ENCODE peak calls at places on chromosomes 11 and 22, in seven cellular contexts. One of them, this sample, is unnamed.

GRCh38 chr11:68843703-68844312 is 2.1 kb upstream of the CPT1A start:
- DNase-seq in iPS-NIHi11: peak
- DNase-seq in fibroblast of lung: peak
- DNase-seq in NT2/D1: no peak
- DNase-seq in fibroblast of the aortic adventitia: no peak
- DNase-seq in SHP77 treated with DMSO at 0.1 percent for 48 hours: peak
- DNase-seq in activated T-cell treated with anti-CD3 and anti-CD28 coated beads for 1 hour: peak
- DNase-seq in this sample: peak

GRCh38 chr11:111531156-111531555 is 9.4 kb upstream of the LAYN start:
- DNase-seq in activated T-cell treated with anti-CD3 and anti-CD28 coated beads for 1 hour: no peak
- DNase-seq in NT2/D1: no peak
- DNase-seq in iPS-NIHi11: no peak
- DNase-seq in SHP77 treated with DMSO at 0.1 percent for 48 hours: no peak
- DNase-seq in fibroblast of the aortic adventitia: peak
- DNase-seq in fibroblast of lung: no peak
- DNase-seq in this sample: no peak

GRCh38 chr11:33919645-33920044 is 27.8 kb upstream of the LMO2 start:
- DNase-seq in activated T-cell treated with anti-CD3 and anti-CD28 coated beads for 1 hour: no peak
- DNase-seq in fibroblast of lung: no peak
- DNase-seq in NT2/D1: no peak
- DNase-seq in SHP77 treated with DMSO at 0.1 percent for 48 hours: no peak
- DNase-seq in fibroblast of the aortic adventitia: no peak
- DNase-seq in iPS-NIHi11: no peak
- DNase-seq in this sample: no peak

GRCh38 chr11:17581036-17581731 is 34.1 kb downstream of the OTOG start:
- DNase-seq in activated T-cell treated with anti-CD3 and anti-CD28 coated beads for 1 hour: no peak
- DNase-seq in NT2/D1: no peak
- DNase-seq in fibroblast of lung: no peak
- DNase-seq in SHP77 treated with DMSO at 0.1 percent for 48 hours: no peak
- DNase-seq in fibroblast of the aortic adventitia: no peak
- DNase-seq in iPS-NIHi11: no peak
- DNase-seq in this sample: no peak

GRCh38 chr11:84105148-84105547 is 819.0 kb upstream of the CCDC90B start:
- DNase-seq in NT2/D1: no peak
- DNase-seq in iPS-NIHi11: no peak
- DNase-seq in activated T-cell treated with anti-CD3 and anti-CD28 coated beads for 1 hour: no peak
- DNase-seq in fibroblast of the aortic adventitia: no peak
- DNase-seq in fibroblast of lung: no peak
- DNase-seq in SHP77 treated with DMSO at 0.1 percent for 48 hours: no peak
- DNase-seq in this sample: no peak

GRCh38 chr11:45885274-45885920 is at the start of gene MAPK8IP1:
- DNase-seq in fibroblast of the aortic adventitia: peak
- DNase-seq in activated T-cell treated with anti-CD3 and anti-CD28 coated beads for 1 hour: peak
- DNase-seq in NT2/D1: peak
- DNase-seq in iPS-NIHi11: peak
- DNase-seq in SHP77 treated with DMSO at 0.1 percent for 48 hours: peak
- DNase-seq in fibroblast of lung: no peak
- DNase-seq in this sample: peak

GRCh38 chr11:70618471-70619101 is 220.3 kb downstream of the CTTN start:
- DNase-seq in SHP77 treated with DMSO at 0.1 percent for 48 hours: no peak
- DNase-seq in iPS-NIHi11: no peak
- DNase-seq in fibroblast of the aortic adventitia: no peak
- DNase-seq in activated T-cell treated with anti-CD3 and anti-CD28 coated beads for 1 hour: no peak
- DNase-seq in fibroblast of lung: no peak
- DNase-seq in NT2/D1: no peak
- DNase-seq in this sample: no peak

GRCh38 chr11:89405629-89406028 is 85.5 kb downstream of the NOX4 start:
- DNase-seq in NT2/D1: no peak
- DNase-seq in fibroblast of lung: no peak
- DNase-seq in SHP77 treated with DMSO at 0.1 percent for 48 hours: no peak
- DNase-seq in activated T-cell treated with anti-CD3 and anti-CD28 coated beads for 1 hour: no peak
- DNase-seq in fibroblast of the aortic adventitia: peak
- DNase-seq in iPS-NIHi11: peak
- DNase-seq in this sample: no peak

GRCh38 chr11:64916040-64916847 is 765 bp downstream of the ATG2A start:
- DNase-seq in activated T-cell treated with anti-CD3 and anti-CD28 coated beads for 1 hour: no peak
- DNase-seq in fibroblast of the aortic adventitia: peak
- DNase-seq in SHP77 treated with DMSO at 0.1 percent for 48 hours: no peak
- DNase-seq in fibroblast of lung: peak
- DNase-seq in NT2/D1: no peak
- DNase-seq in iPS-NIHi11: peak
- DNase-seq in this sample: no peak

GRCh38 chr11:35138949-35139881 is at the start of gene CD44:
- DNase-seq in SHP77 treated with DMSO at 0.1 percent for 48 hours: no peak
- DNase-seq in NT2/D1: no peak
- DNase-seq in activated T-cell treated with anti-CD3 and anti-CD28 coated beads for 1 hour: peak
- DNase-seq in iPS-NIHi11: peak
- DNase-seq in fibroblast of lung: peak
- DNase-seq in fibroblast of the aortic adventitia: peak
- DNase-seq in this sample: peak

GRCh38 chr11:125086633-125087296 is 23.7 kb downstream of the SLC37A2 start:
- DNase-seq in activated T-cell treated with anti-CD3 and anti-CD28 coated beads for 1 hour: no peak
- DNase-seq in fibroblast of the aortic adventitia: no peak
- DNase-seq in SHP77 treated with DMSO at 0.1 percent for 48 hours: no peak
- DNase-seq in NT2/D1: no peak
- DNase-seq in fibroblast of lung: no peak
- DNase-seq in iPS-NIHi11: no peak
- DNase-seq in this sample: no peak

GRCh38 chr22:47442821-47443220 is 680.4 kb downstream of the TBC1D22A start:
- DNase-seq in SHP77 treated with DMSO at 0.1 percent for 48 hours: no peak
- DNase-seq in activated T-cell treated with anti-CD3 and anti-CD28 coated beads for 1 hour: no peak
- DNase-seq in fibroblast of the aortic adventitia: no peak
- DNase-seq in NT2/D1: no peak
- DNase-seq in iPS-NIHi11: no peak
- DNase-seq in fibroblast of lung: no peak
- DNase-seq in this sample: no peak

GRCh38 chr22:25167082-25167481 is 32.6 kb upstream of the CRYBB3 start:
- DNase-seq in activated T-cell treated with anti-CD3 and anti-CD28 coated beads for 1 hour: no peak
- DNase-seq in fibroblast of the aortic adventitia: no peak
- DNase-seq in iPS-NIHi11: no peak
- DNase-seq in SHP77 treated with DMSO at 0.1 percent for 48 hours: no peak
- DNase-seq in NT2/D1: no peak
- DNase-seq in fibroblast of lung: no peak
- DNase-seq in this sample: no peak

GRCh38 chr11:131463609-131464008 is 93.2 kb downstream of the NTM start:
- DNase-seq in iPS-NIHi11: no peak
- DNase-seq in SHP77 treated with DMSO at 0.1 percent for 48 hours: no peak
- DNase-seq in fibroblast of lung: no peak
- DNase-seq in NT2/D1: no peak
- DNase-seq in activated T-cell treated with anti-CD3 and anti-CD28 coated beads for 1 hour: no peak
- DNase-seq in fibroblast of the aortic adventitia: no peak
- DNase-seq in this sample: no peak

GRCh38 chr11:58524232-58525036 is 16.5 kb upstream of the OR5B21 start:
- DNase-seq in SHP77 treated with DMSO at 0.1 percent for 48 hours: no peak
- DNase-seq in activated T-cell treated with anti-CD3 and anti-CD28 coated beads for 1 hour: peak
- DNase-seq in NT2/D1: peak
- DNase-seq in fibroblast of the aortic adventitia: peak
- DNase-seq in iPS-NIHi11: peak
- DNase-seq in fibroblast of lung: peak
- DNase-seq in this sample: no peak

GRCh38 chr22:43226368-43226979 is 39.5 kb upstream of the TTLL12 start:
- DNase-seq in NT2/D1: peak
- DNase-seq in fibroblast of lung: peak
- DNase-seq in activated T-cell treated with anti-CD3 and anti-CD28 coated beads for 1 hour: no peak
- DNase-seq in iPS-NIHi11: peak
- DNase-seq in SHP77 treated with DMSO at 0.1 percent for 48 hours: no peak
- DNase-seq in fibroblast of the aortic adventitia: no peak
- DNase-seq in this sample: no peak

GRCh38 chr11:126438272-126438671 is 82.8 kb downstream of the ST3GAL4 start:
- DNase-seq in iPS-NIHi11: no peak
- DNase-seq in fibroblast of the aortic adventitia: no peak
- DNase-seq in activated T-cell treated with anti-CD3 and anti-CD28 coated beads for 1 hour: no peak
- DNase-seq in fibroblast of lung: no peak
- DNase-seq in SHP77 treated with DMSO at 0.1 percent for 48 hours: no peak
- DNase-seq in NT2/D1: no peak
- DNase-seq in this sample: no peak

GRCh38 chr22:22349455-22349836 is 104.9 kb downstream of the VPREB1 start:
- DNase-seq in iPS-NIHi11: peak
- DNase-seq in fibroblast of lung: no peak
- DNase-seq in fibroblast of the aortic adventitia: no peak
- DNase-seq in SHP77 treated with DMSO at 0.1 percent for 48 hours: no peak
- DNase-seq in NT2/D1: peak
- DNase-seq in activated T-cell treated with anti-CD3 and anti-CD28 coated beads for 1 hour: no peak
- DNase-seq in this sample: no peak

GRCh38 chr11:130002352-130002845 is at the start of gene PRDM10:
- DNase-seq in activated T-cell treated with anti-CD3 and anti-CD28 coated beads for 1 hour: peak
- DNase-seq in fibroblast of the aortic adventitia: peak
- DNase-seq in fibroblast of lung: peak
- DNase-seq in NT2/D1: peak
- DNase-seq in iPS-NIHi11: peak
- DNase-seq in SHP77 treated with DMSO at 0.1 percent for 48 hours: peak
- DNase-seq in this sample: peak

GRCh38 chr22:16824718-16825687 is at the start of gene XKR3:
- DNase-seq in SHP77 treated with DMSO at 0.1 percent for 48 hours: no peak
- DNase-seq in fibroblast of lung: no peak
- DNase-seq in iPS-NIHi11: no peak
- DNase-seq in NT2/D1: no peak
- DNase-seq in fibroblast of the aortic adventitia: peak
- DNase-seq in activated T-cell treated with anti-CD3 and anti-CD28 coated beads for 1 hour: no peak
- DNase-seq in this sample: no peak

GRCh38 chr11:77636738-77637344 is 753 bp downstream of the CLNS1A start:
- DNase-seq in NT2/D1: no peak
- DNase-seq in SHP77 treated with DMSO at 0.1 percent for 48 hours: no peak
- DNase-seq in activated T-cell treated with anti-CD3 and anti-CD28 coated beads for 1 hour: no peak
- DNase-seq in fibroblast of lung: no peak
- DNase-seq in iPS-NIHi11: no peak
- DNase-seq in fibroblast of the aortic adventitia: no peak
- DNase-seq in this sample: no peak

GRCh38 chr22:45155050-45155840 is 8.5 kb upstream of the NUP50 start:
- DNase-seq in fibroblast of lung: no peak
- DNase-seq in activated T-cell treated with anti-CD3 and anti-CD28 coated beads for 1 hour: no peak
- DNase-seq in iPS-NIHi11: no peak
- DNase-seq in SHP77 treated with DMSO at 0.1 percent for 48 hours: no peak
- DNase-seq in fibroblast of the aortic adventitia: peak
- DNase-seq in NT2/D1: no peak
- DNase-seq in this sample: no peak

GRCh38 chr11:69868003-69868865 is 49.0 kb upstream of the FGF3 start:
- DNase-seq in SHP77 treated with DMSO at 0.1 percent for 48 hours: no peak
- DNase-seq in iPS-NIHi11: peak
- DNase-seq in NT2/D1: no peak
- DNase-seq in activated T-cell treated with anti-CD3 and anti-CD28 coated beads for 1 hour: no peak
- DNase-seq in fibroblast of the aortic adventitia: no peak
- DNase-seq in fibroblast of lung: peak
- DNase-seq in this sample: no peak

GRCh38 chr11:109150603-109151002 is 271.4 kb upstream of the C11orf87 start:
- DNase-seq in SHP77 treated with DMSO at 0.1 percent for 48 hours: no peak
- DNase-seq in fibroblast of the aortic adventitia: no peak
- DNase-seq in NT2/D1: no peak
- DNase-seq in fibroblast of lung: no peak
- DNase-seq in activated T-cell treated with anti-CD3 and anti-CD28 coated beads for 1 hour: no peak
- DNase-seq in iPS-NIHi11: no peak
- DNase-seq in this sample: no peak

GRCh38 chr22:41397143-41397811 is 15.5 kb downstream of the TEF start:
- DNase-seq in iPS-NIHi11: no peak
- DNase-seq in SHP77 treated with DMSO at 0.1 percent for 48 hours: no peak
- DNase-seq in NT2/D1: no peak
- DNase-seq in fibroblast of lung: no peak
- DNase-seq in fibroblast of the aortic adventitia: no peak
- DNase-seq in activated T-cell treated with anti-CD3 and anti-CD28 coated beads for 1 hour: no peak
- DNase-seq in this sample: no peak

GRCh38 chr22:42648368-42649260 is 578 bp downstream of the CYB5R3 start:
- DNase-seq in activated T-cell treated with anti-CD3 and anti-CD28 coated beads for 1 hour: peak
- DNase-seq in iPS-NIHi11: peak
- DNase-seq in fibroblast of lung: peak
- DNase-seq in SHP77 treated with DMSO at 0.1 percent for 48 hours: no peak
- DNase-seq in fibroblast of the aortic adventitia: peak
- DNase-seq in NT2/D1: no peak
- DNase-seq in this sample: no peak

GRCh38 chr11:105179542-105180278 is 40.1 kb upstream of the CARD18 start:
- DNase-seq in SHP77 treated with DMSO at 0.1 percent for 48 hours: peak
- DNase-seq in activated T-cell treated with anti-CD3 and anti-CD28 coated beads for 1 hour: no peak
- DNase-seq in iPS-NIHi11: no peak
- DNase-seq in fibroblast of lung: peak
- DNase-seq in NT2/D1: no peak
- DNase-seq in fibroblast of the aortic adventitia: peak
- DNase-seq in this sample: no peak

GRCh38 chr11:112298535-112298934 is 37.9 kb upstream of the PLET1 start:
- DNase-seq in fibroblast of lung: no peak
- DNase-seq in iPS-NIHi11: no peak
- DNase-seq in NT2/D1: no peak
- DNase-seq in activated T-cell treated with anti-CD3 and anti-CD28 coated beads for 1 hour: no peak
- DNase-seq in SHP77 treated with DMSO at 0.1 percent for 48 hours: no peak
- DNase-seq in fibroblast of the aortic adventitia: no peak
- DNase-seq in this sample: no peak

GRCh38 chr22:20569059-20570058 is 61.9 kb downstream of the MED15 start:
- DNase-seq in fibroblast of lung: peak
- DNase-seq in activated T-cell treated with anti-CD3 and anti-CD28 coated beads for 1 hour: peak
- DNase-seq in iPS-NIHi11: peak
- DNase-seq in SHP77 treated with DMSO at 0.1 percent for 48 hours: no peak
- DNase-seq in NT2/D1: no peak
- DNase-seq in fibroblast of the aortic adventitia: peak
- DNase-seq in this sample: no peak

GRCh38 chr11:62547691-62548281 is 1.2 kb upstream of the AHNAK start:
- DNase-seq in SHP77 treated with DMSO at 0.1 percent for 48 hours: no peak
- DNase-seq in NT2/D1: no peak
- DNase-seq in activated T-cell treated with anti-CD3 and anti-CD28 coated beads for 1 hour: no peak
- DNase-seq in iPS-NIHi11: no peak
- DNase-seq in fibroblast of lung: peak
- DNase-seq in fibroblast of the aortic adventitia: no peak
- DNase-seq in this sample: no peak

GRCh38 chr11:70505761-70506657 is 107.7 kb downstream of the CTTN start:
- DNase-seq in NT2/D1: no peak
- DNase-seq in activated T-cell treated with anti-CD3 and anti-CD28 coated beads for 1 hour: no peak
- DNase-seq in fibroblast of the aortic adventitia: no peak
- DNase-seq in iPS-NIHi11: no peak
- DNase-seq in SHP77 treated with DMSO at 0.1 percent for 48 hours: no peak
- DNase-seq in fibroblast of lung: no peak
- DNase-seq in this sample: no peak

GRCh38 chr11:107566569-107566968 is 1.0 kb upstream of the ALKBH8 start:
- DNase-seq in iPS-NIHi11: no peak
- DNase-seq in fibroblast of lung: no peak
- DNase-seq in SHP77 treated with DMSO at 0.1 percent for 48 hours: no peak
- DNase-seq in activated T-cell treated with anti-CD3 and anti-CD28 coated beads for 1 hour: no peak
- DNase-seq in NT2/D1: no peak
- DNase-seq in fibroblast of the aortic adventitia: no peak
- DNase-seq in this sample: no peak

GRCh38 chr11:69704508-69705245 is 855 bp upstream of the FGF19 start:
- DNase-seq in NT2/D1: peak
- DNase-seq in fibroblast of lung: no peak
- DNase-seq in fibroblast of the aortic adventitia: no peak
- DNase-seq in activated T-cell treated with anti-CD3 and anti-CD28 coated beads for 1 hour: no peak
- DNase-seq in SHP77 treated with DMSO at 0.1 percent for 48 hours: no peak
- DNase-seq in iPS-NIHi11: peak
- DNase-seq in this sample: no peak

GRCh38 chr22:49218142-49218541 is 609.5 kb downstream of the BRD1 start:
- DNase-seq in fibroblast of the aortic adventitia: no peak
- DNase-seq in SHP77 treated with DMSO at 0.1 percent for 48 hours: no peak
- DNase-seq in activated T-cell treated with anti-CD3 and anti-CD28 coated beads for 1 hour: no peak
- DNase-seq in iPS-NIHi11: no peak
- DNase-seq in NT2/D1: no peak
- DNase-seq in fibroblast of lung: no peak
- DNase-seq in this sample: no peak

GRCh38 chr11:23423119-23423518 is 562.8 kb upstream of the CCDC179 start:
- DNase-seq in fibroblast of lung: peak
- DNase-seq in activated T-cell treated with anti-CD3 and anti-CD28 coated beads for 1 hour: no peak
- DNase-seq in fibroblast of the aortic adventitia: no peak
- DNase-seq in NT2/D1: no peak
- DNase-seq in SHP77 treated with DMSO at 0.1 percent for 48 hours: no peak
- DNase-seq in iPS-NIHi11: no peak
- DNase-seq in this sample: no peak

GRCh38 chr22:39773976-39774539 is 119.5 kb downstream of the ENTHD1 start:
- DNase-seq in NT2/D1: no peak
- DNase-seq in SHP77 treated with DMSO at 0.1 percent for 48 hours: no peak
- DNase-seq in fibroblast of lung: peak
- DNase-seq in fibroblast of the aortic adventitia: no peak
- DNase-seq in activated T-cell treated with anti-CD3 and anti-CD28 coated beads for 1 hour: no peak
- DNase-seq in iPS-NIHi11: no peak
- DNase-seq in this sample: no peak